ENCODE peak calls at places on chromosomes 16 and 17, in ten cellular contexts. P is left cardiac atrium; R is ovary; V is LHCN-M2; D is fibroblast of villous mesenchyme; T is activated CD4-positive, CD25-positive, alpha-beta regulatory T cell; S is foreskin fibroblast; Y is non-pigmented ciliary epithelial cell; H is SK-N-DZ; X is NCI-H1092 treated with DMSO at 0.1 percent for 48 hours. Z is an unnamed sample.
A peak's percentile ranks its signal among the peaks of the same experiment; 100 is the strongest.

GRCh38 chr16:55822280-55822810 is 10.6 kb downstream of the CES1 start:
- DNase-seq in P (no peak), R (no peak), V (no peak), D (no peak), T (no peak), S (no peak), Y (no peak), H (no peak), X (no peak), Z (no peak)

GRCh38 chr17:72365857-72366415 is 245.1 kb downstream of the SOX9 start:
- DNase-seq in P (no peak), R (no peak), V (peak; percentile 65), D (no peak), T (no peak), S (peak; percentile 73), Y (no peak), H (no peak), X (no peak), Z (no peak)

GRCh38 chr16:81140930-81141780 is 45.0 kb upstream of the GCSH start:
- DNase-seq in P (no peak), R (no peak), V (no peak), D (no peak), T (no peak), S (no peak), Y (no peak), H (no peak), X (no peak), Z (no peak)

GRCh38 chr17:51287412-51287811 is 27.1 kb downstream of the UTP18 start:
- DNase-seq in P (no peak), R (no peak), V (no peak), D (no peak), T (no peak), S (no peak), Y (no peak), H (no peak), X (no peak), Z (no peak)

GRCh38 chr17:55510986-55511721 is at the start of gene SMIM36:
- DNase-seq in P (no peak), R (no peak), V (no peak), D (no peak), T (no peak), S (no peak), Y (no peak), H (no peak), X (no peak), Z (no peak)

GRCh38 chr17:66135896-66136295 is 56.0 kb downstream of the CEP112 start:
- DNase-seq in P (no peak), R (no peak), V (no peak), D (peak; percentile 48), T (no peak), S (peak; percentile 5), Y (no peak), H (no peak), X (no peak), Z (no peak)

GRCh38 chr17:68310141-68310540 is 18.8 kb downstream of the ARSG start:
- DNase-seq in P (no peak), R (no peak), V (no peak), D (peak; percentile 43), T (no peak), S (no peak), Y (no peak), H (no peak), X (no peak), Z (peak; percentile 36)

GRCh38 chr17:66955821-66956220 is 8.7 kb upstream of the CACNG4 start:
- DNase-seq in P (no peak), R (no peak), V (no peak), D (no peak), T (no peak), S (no peak), Y (no peak), H (no peak), X (no peak), Z (no peak)

GRCh38 chr17:31535581-31535981 is 144.1 kb downstream of the RAB11FIP4 start:
- DNase-seq in P (no peak), R (no peak), V (no peak), D (no peak), T (no peak), S (no peak), Y (no peak), H (no peak), X (no peak), Z (no peak)

GRCh38 chr16:23514381-23515152 is 4.3 kb upstream of the GGA2 start:
- DNase-seq in P (no peak), R (no peak), V (no peak), D (no peak), T (no peak), S (no peak), Y (no peak), H (peak; percentile 70), X (no peak), Z (no peak)

GRCh38 chr17:72658675-72659074 is 433.8 kb downstream of the SLC39A11 start:
- DNase-seq in P (no peak), R (no peak), V (no peak), D (no peak), T (no peak), S (no peak), Y (no peak), H (no peak), X (no peak), Z (no peak)

GRCh38 chr17:70144260-70144846 is 25.0 kb upstream of the KCNJ2 start:
- DNase-seq in P (no peak), R (no peak), V (peak; percentile 41), D (peak; percentile 64), T (no peak), S (no peak), Y (no peak), H (peak; percentile 18), X (peak; percentile 56), Z (no peak)

GRCh38 chr16:4544483-4544882 is 5.9 kb upstream of the CDIP1 start:
- DNase-seq in P (no peak), R (no peak), V (no peak), D (no peak), T (no peak), S (no peak), Y (no peak), H (no peak), X (no peak), Z (no peak)

GRCh38 chr17:11880714-11881113 is 116.6 kb downstream of the ZNF18 start:
- DNase-seq in P (no peak), R (no peak), V (no peak), D (no peak), T (no peak), S (no peak), Y (no peak), H (no peak), X (peak; percentile 1), Z (no peak)

GRCh38 chr16:69017036-69017783 is 88.2 kb upstream of the HAS3 start:
- DNase-seq in P (no peak), R (no peak), V (peak; percentile 86), D (peak; percentile 56), T (no peak), S (peak; percentile 69), Y (peak; percentile 52), H (no peak), X (no peak), Z (no peak)

GRCh38 chr16:29745126-29745852 is 501 bp downstream of the C16orf54 start:
- DNase-seq in P (no peak), R (no peak), V (no peak), D (no peak), T (peak; percentile 28), S (no peak), Y (no peak), H (no peak), X (no peak), Z (peak; percentile 25)

GRCh38 chr16:86227801-86228200 is 282.5 kb upstream of the FOXF1 start:
- DNase-seq in P (no peak), R (no peak), V (peak; percentile 9), D (no peak), T (no peak), S (peak; percentile 49), Y (no peak), H (no peak), X (no peak), Z (no peak)

GRCh38 chr17:40436631-40437030 is 6.6 kb upstream of the IGFBP4 start:
- DNase-seq in P (no peak), R (no peak), V (no peak), D (no peak), T (no peak), S (no peak), Y (no peak), H (no peak), X (no peak), Z (no peak)

GRCh38 chr16:62041401-62041800 is 5.2 kb upstream of the CDH8 start:
- DNase-seq in P (no peak), R (no peak), V (peak; percentile 55), D (peak; percentile 3), T (no peak), S (no peak), Y (no peak), H (peak; percentile 76), X (peak; percentile 12), Z (no peak)

GRCh38 chr16:63876096-63876495 is 1245.8 kb downstream of the CDH11 start:
- DNase-seq in P (no peak), R (no peak), V (no peak), D (peak; percentile 5), T (no peak), S (no peak), Y (no peak), H (no peak), X (no peak), Z (no peak)

GRCh38 chr17:31296156-31296555 is 883 bp downstream of the OMG start:
- DNase-seq in P (no peak), R (no peak), V (no peak), D (no peak), T (no peak), S (no peak), Y (no peak), H (no peak), X (no peak), Z (no peak)

GRCh38 chr17:34578016-34578415 is 1.4 kb upstream of the TMEM132E start:
- DNase-seq in P (no peak), R (no peak), V (no peak), D (no peak), T (no peak), S (no peak), Y (no peak), H (peak; percentile 53), X (no peak), Z (no peak)

GRCh38 chr17:34156401-34156740 is 98.7 kb upstream of the CCL2 start:
- DNase-seq in P (no peak), R (no peak), V (no peak), D (no peak), T (no peak), S (no peak), Y (no peak), H (no peak), X (no peak), Z (no peak)

GRCh38 chr16:87582221-87582965 is 19.9 kb upstream of the JPH3 start:
- DNase-seq in P (peak; percentile 78), R (peak; percentile 86), V (peak; percentile 78), D (peak; percentile 91), T (no peak), S (peak; percentile 69), Y (no peak), H (peak; percentile 45), X (no peak), Z (no peak)

GRCh38 chr16:58809213-58809612 is 75.1 kb upstream of the GOT2 start:
- DNase-seq in P (no peak), R (no peak), V (no peak), D (no peak), T (no peak), S (no peak), Y (no peak), H (no peak), X (no peak), Z (no peak)

GRCh38 chr17:27256225-27257030 is 37.5 kb upstream of the WSB1 start:
- DNase-seq in P (no peak), R (no peak), V (peak; percentile 9), D (peak; percentile 90), T (no peak), S (peak; percentile 28), Y (no peak), H (no peak), X (no peak), Z (no peak)

GRCh38 chr16:19850131-19850817 is 34.4 kb downstream of the GPRC5B start:
- DNase-seq in P (no peak), R (no peak), V (no peak), D (no peak), T (no peak), S (no peak), Y (no peak), H (no peak), X (no peak), Z (no peak)

GRCh38 chr17:73262676-73263642 is 1.3 kb upstream of the CPSF4L start:
- DNase-seq in P (no peak), R (no peak), V (no peak), D (no peak), T (no peak), S (no peak), Y (no peak), H (no peak), X (no peak), Z (no peak)